ENCODE peak calls at places on chromosome 22, in eight cellular contexts. C, L, W, T, G, V, J and X are unnamed samples.
A peak's percentile ranks its signal among the peaks of the same experiment; 100 is the strongest.

GRCh38 chr22:42383287-42383686 is 48.9 kb downstream of the NFAM1 start:
- DNase-seq in C (no peak), L (no peak), W (no peak), T (no peak), G (no peak), V (no peak), J (no peak), X (no peak)

GRCh38 chr22:31631381-31631780 is 30.6 kb downstream of the PISD start:
- DNase-seq in C (no peak), L (no peak), W (no peak), T (peak; percentile 78), G (no peak), V (no peak), J (no peak), X (no peak)

GRCh38 chr22:19287076-19287724 is 4.3 kb downstream of the CLTCL1 start:
- DNase-seq in C (peak; percentile 53), L (no peak), W (no peak), T (no peak), G (no peak), V (no peak), J (peak; percentile 71), X (no peak)

GRCh38 chr22:24187731-24188644 is 6.7 kb downstream of the SUSD2 start:
- DNase-seq in C (no peak), L (peak; percentile 15), W (no peak), T (peak; percentile 71), G (peak; percentile 18), V (no peak), J (no peak), X (no peak)

GRCh38 chr22:42595434-42595833 is 19.2 kb downstream of the POLDIP3 start:
- DNase-seq in C (no peak), L (no peak), W (no peak), T (no peak), G (peak; percentile 54), V (no peak), J (no peak), X (no peak)

GRCh38 chr22:42364641-42365336 is 67.4 kb downstream of the NFAM1 start:
- DNase-seq in C (no peak), L (peak; percentile 54), W (no peak), T (no peak), G (peak; percentile 44), V (peak; percentile 54), J (peak; percentile 29), X (no peak)

GRCh38 chr22:28034145-28034759 is 115.2 kb upstream of the PITPNB start:
- DNase-seq in C (no peak), L (no peak), W (no peak), T (peak; percentile 29), G (no peak), V (no peak), J (no peak), X (no peak)

GRCh38 chr22:37157516-37158289 is 8.0 kb upstream of the IL2RB start:
- DNase-seq in C (no peak), L (no peak), W (no peak), T (peak; percentile 37), G (no peak), V (no peak), J (peak; percentile 31), X (no peak)

GRCh38 chr22:36741204-36741793 is 34.6 kb downstream of the IFT27 start:
- DNase-seq in C (no peak), L (no peak), W (peak; percentile 20), T (no peak), G (no peak), V (no peak), J (no peak), X (peak; percentile 26)

GRCh38 chr22:18068381-18068988 is 9.3 kb upstream of the PEX26 start:
- DNase-seq in C (no peak), L (peak; percentile 46), W (no peak), T (no peak), G (peak; percentile 40), V (no peak), J (peak; percentile 44), X (no peak)

GRCh38 chr22:22137891-22138290 is 106.7 kb upstream of the VPREB1 start:
- DNase-seq in C (no peak), L (no peak), W (no peak), T (no peak), G (no peak), V (no peak), J (no peak), X (no peak)

GRCh38 chr22:46123694-46124382 is 26.5 kb upstream of the PPARA start:
- DNase-seq in C (no peak), L (no peak), W (no peak), T (peak; percentile 79), G (no peak), V (no peak), J (no peak), X (no peak)

GRCh38 chr22:28332410-28332809 is 347.2 kb downstream of the TTC28 start:
- DNase-seq in C (no peak), L (no peak), W (no peak), T (no peak), G (no peak), V (no peak), J (peak; percentile 28), X (no peak)

GRCh38 chr22:20131856-20132685 is 467 bp downstream of the ZDHHC8 start:
- DNase-seq in C (peak; percentile 45), L (peak; percentile 34), W (no peak), T (peak; percentile 87), G (peak; percentile 56), V (no peak), J (no peak), X (no peak)

GRCh38 chr22:24270556-24271405 is at the start of gene SPECC1L:
- DNase-seq in C (peak; percentile 94), L (peak; percentile 95), W (peak; percentile 71), T (peak; percentile 98), G (peak; percentile 96), V (peak; percentile 85), J (peak; percentile 91), X (peak; percentile 93)

GRCh38 chr22:45891471-45891995 is 85.4 kb downstream of the WNT7B start:
- DNase-seq in C (no peak), L (no peak), W (no peak), T (peak; percentile 50), G (peak; percentile 25), V (no peak), J (no peak), X (no peak)

GRCh38 chr22:45977003-45977395 is at the start of gene WNT7B:
- DNase-seq in C (peak; percentile 48), L (no peak), W (peak; percentile 35), T (no peak), G (no peak), V (no peak), J (no peak), X (no peak)

GRCh38 chr22:32830473-32830872 is 29.0 kb downstream of the TIMP3 start:
- DNase-seq in C (peak; percentile 67), L (no peak), W (no peak), T (peak; percentile 88), G (peak; percentile 72), V (no peak), J (no peak), X (no peak)

GRCh38 chr22:25374871-25375270 is 155.4 kb downstream of the CRYBB2 start:
- DNase-seq in C (no peak), L (no peak), W (no peak), T (no peak), G (no peak), V (no peak), J (no peak), X (no peak)

GRCh38 chr22:47456031-47456430 is 693.6 kb downstream of the TBC1D22A start:
- DNase-seq in C (no peak), L (no peak), W (no peak), T (no peak), G (no peak), V (no peak), J (no peak), X (no peak)
- TF ChIP-seq POLR2A in C (no peak), L (no peak), W (no peak), T (no peak), G (no peak), V (no peak), J (no peak), X (no peak)

DNA sequence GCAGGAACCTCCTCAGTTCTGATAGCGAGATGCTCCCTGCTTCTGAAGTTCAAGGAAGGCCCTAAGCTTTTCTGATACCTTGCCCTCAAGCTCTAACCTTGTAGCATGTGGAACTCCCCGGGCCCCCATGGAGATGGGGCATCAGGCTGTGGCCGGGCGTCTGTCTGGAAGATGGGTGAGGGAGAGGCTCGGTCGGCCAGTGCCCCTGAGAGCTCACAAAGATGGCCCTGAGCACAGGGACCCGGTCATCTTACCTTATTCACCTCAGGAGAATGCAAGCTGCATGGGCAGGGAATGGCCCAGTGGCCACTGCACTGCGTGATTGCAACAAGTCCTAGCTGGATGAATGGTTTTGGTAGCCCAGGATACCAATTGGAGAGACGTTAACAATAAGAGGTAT is 830.3 kb downstream of the TBC1D22A start:
- DNase-seq in C (no peak), L (no peak), W (no peak), T (no peak), G (no peak), V (no peak), J (no peak), X (no peak)
- H3K9me3 ChIP-seq in C (no peaks in the 10 kb centered on the region), L (no peaks in the 10 kb centered on the region), W (no peaks in the 10 kb centered on the region), T (no peaks in the 10 kb centered on the region), G (peaks cover 4% of the 10 kb centered on the region), V (no peaks in the 10 kb centered on the region), J (peaks cover 58% of the 10 kb centered on the region), X (no peaks in the 10 kb centered on the region)

DNA sequence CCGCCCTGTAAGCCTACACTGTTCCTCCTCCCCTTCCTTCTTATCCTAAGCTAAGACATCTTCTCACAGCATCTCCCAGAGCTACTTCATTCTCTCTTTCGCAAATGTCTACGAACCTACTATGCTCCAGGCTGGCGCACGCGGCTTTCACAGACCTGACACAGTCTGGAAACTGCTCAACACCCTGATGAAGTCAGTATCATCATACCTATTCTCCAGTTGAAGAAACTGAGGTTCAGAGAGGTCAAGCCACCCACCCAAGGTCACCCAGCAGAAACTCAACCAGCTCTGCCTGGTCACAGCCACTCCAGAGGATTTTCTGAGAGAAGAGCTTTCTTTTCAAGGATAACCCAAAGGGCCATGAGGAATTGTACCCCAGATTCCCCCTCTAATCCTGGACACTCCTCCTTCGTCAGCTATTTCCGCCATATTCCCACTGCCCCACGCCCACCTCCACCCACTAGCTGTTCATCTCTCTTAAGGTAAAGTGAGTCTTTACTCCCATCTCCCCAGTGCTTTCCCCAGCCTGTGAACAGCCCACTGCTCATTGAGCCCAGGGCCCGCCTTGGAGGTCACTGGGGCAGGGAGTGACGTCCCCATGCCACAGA is 1.8 kb downstream of the KCNJ4 start:
- DNase-seq in C (no peak), L (no peak), W (no peak), T (no peak), G (no peak), V (no peak), J (no peak), X (no peak)
- H3K27ac ChIP-seq in C (no peak overlapping the region), L (no peak overlapping the region), W (no peak overlapping the region), T (no peak overlapping the region), G (peak overlapping the region; percentile 95), V (no peak overlapping the region), J (no peak overlapping the region), X (no peak overlapping the region)

GRCh38 chr22:29766632-29767288 is at the start of gene ZMAT5:
- DNase-seq in C (peak; percentile 97), L (peak; percentile 90), W (peak; percentile 97), T (peak; percentile 98), G (peak; percentile 97), V (peak; percentile 92), J (peak; percentile 95), X (peak; percentile 98)
- TF ChIP-seq POLR2A in C (peak; percentile 67), L (peak; percentile 56), W (peak; percentile 79), T (peak; percentile 39), G (no peak), V (peak; percentile 61), J (peak; percentile 37), X (no peak)

GRCh38 chr22:44546686-44547310 is 48.8 kb upstream of the RTL6 start:
- DNase-seq in C (no peak), L (no peak), W (no peak), T (no peak), G (no peak), V (no peak), J (no peak), X (no peak)
- H3K9me3 ChIP-seq in C (no peaks in the 10 kb centered on the region), L (no peaks in the 10 kb centered on the region), W (no peaks in the 10 kb centered on the region), T (no peaks in the 10 kb centered on the region), G (no peaks in the 10 kb centered on the region), V (no peaks in the 10 kb centered on the region), J (no peaks in the 10 kb centered on the region), X (no peaks in the 10 kb centered on the region)